ENCODE peak calls at places on chromosomes 13 and 19, in six cellular contexts. U, C, V, H, M and Z are unnamed samples. For H3K36me3, the result is how much of the 10 kb centered on the place peaks cover.

GRCh38 chr13:65912516-65912915 is 1317.6 kb downstream of the PCDH9 start:
- DNase-seq in U (no peak), C (no peak), V (no peak), H (no peak), M (no peak), Z (no peak)

GRCh38 chr13:52085416-52085815 is 43.5 kb downstream of the NEK5 start:
- DNase-seq in U (no peak), C (no peak), V (no peak), H (peak), M (no peak), Z (no peak)

GRCh38 chr19:14433454-14434156 is 499 bp downstream of the PKN1 start:
- DNase-seq in U (peak), C (peak), V (peak), H (no peak), M (peak), Z (no peak)

GRCh38 chr19:1211494-1212234 is 6.1 kb downstream of the STK11 start:
- DNase-seq in U (no peak), C (peak), V (no peak), H (peak), M (peak), Z (peak)

GRCh38 chr19:4369888-4370260 is 26.5 kb downstream of the MPND start:
- DNase-seq in U (no peak), C (peak), V (peak), H (peak), M (peak), Z (no peak)

GRCh38 chr19:49829200-49829599 is 11.1 kb downstream of the MED25 start:
- DNase-seq in U (no peak), C (no peak), V (no peak), H (no peak), M (no peak), Z (no peak)

GRCh38 chr19:47891923-47892666 is 6.0 kb upstream of the SULT2A1 start:
- DNase-seq in U (no peak), C (peak), V (no peak), H (peak), M (peak), Z (peak)

GRCh38 chr19:51456541-51457290 is 1.5 kb downstream of the SIGLEC8 start:
- DNase-seq in U (no peak), C (no peak), V (no peak), H (no peak), M (no peak), Z (no peak)

GRCh38 chr13:86038490-86038889 is 239.3 kb upstream of the SLITRK6 start:
- DNase-seq in U (no peak), C (no peak), V (no peak), H (no peak), M (no peak), Z (no peak)

GRCh38 chr13:40475617-40476016 is 190.8 kb downstream of the FOXO1 start:
- DNase-seq in U (no peak), C (no peak), V (no peak), H (no peak), M (no peak), Z (no peak)

GRCh38 chr13:23570931-23571330 is 719 bp downstream of the TNFRSF19 start:
- DNase-seq in U (no peak), C (no peak), V (no peak), H (peak), M (no peak), Z (no peak)

GRCh38 chr13:27374650-27375049 is 49.8 kb upstream of the GTF3A start:
- DNase-seq in U (no peak), C (peak), V (peak), H (peak), M (peak), Z (peak)

GRCh38 chr19:38034153-38034835 is 127.3 kb downstream of the SIPA1L3 start:
- DNase-seq in U (no peak), C (no peak), V (no peak), H (peak), M (no peak), Z (no peak)

GRCh38 chr13:78700121-78700910 is 41.4 kb upstream of the OBI1 start:
- DNase-seq in U (no peak), C (no peak), V (no peak), H (peak), M (no peak), Z (no peak)

GRCh38 chr19:37007587-37008220 is 70.5 kb upstream of the ZNF420 start:
- DNase-seq in U (no peak), C (no peak), V (no peak), H (peak), M (peak), Z (peak)

GRCh38 chr13:75993246-75993645 is 357.1 kb downstream of the LMO7 start:
- DNase-seq in U (no peak), C (no peak), V (no peak), H (no peak), M (no peak), Z (no peak)
- H3K4me3 ChIP-seq in U (no peak), C (no peak), V (no peak), H (no peak), M (no peak), Z (no peak)

GRCh38 chr19:13040916-13041292 is 45.6 kb downstream of the NFIX start:
- DNase-seq in U (no peak), C (no peak), V (no peak), H (no peak), M (no peak), Z (no peak)

GRCh38 chr19:13040232-13040915 is 45.1 kb downstream of the NFIX start:
- DNase-seq in U (no peak), C (no peak), V (no peak), H (no peak), M (no peak), Z (no peak)

GRCh38 chr19:13037718-13038117 is 42.4 kb downstream of the NFIX start:
- DNase-seq in U (no peak), C (no peak), V (no peak), H (no peak), M (no peak), Z (no peak)

GRCh38 chr19:13038306-13039210 is 43.3 kb downstream of the NFIX start:
- DNase-seq in U (no peak), C (peak), V (no peak), H (no peak), M (no peak), Z (no peak)

GRCh38 chr19:13039211-13039789 is 44.0 kb downstream of the NFIX start:
- DNase-seq in U (no peak), C (no peak), V (no peak), H (no peak), M (no peak), Z (no peak)
- H3K27ac ChIP-seq in U (no peak), C (no peak), V (no peak), H (peak), M (no peak), Z (no peak)

DNA sequence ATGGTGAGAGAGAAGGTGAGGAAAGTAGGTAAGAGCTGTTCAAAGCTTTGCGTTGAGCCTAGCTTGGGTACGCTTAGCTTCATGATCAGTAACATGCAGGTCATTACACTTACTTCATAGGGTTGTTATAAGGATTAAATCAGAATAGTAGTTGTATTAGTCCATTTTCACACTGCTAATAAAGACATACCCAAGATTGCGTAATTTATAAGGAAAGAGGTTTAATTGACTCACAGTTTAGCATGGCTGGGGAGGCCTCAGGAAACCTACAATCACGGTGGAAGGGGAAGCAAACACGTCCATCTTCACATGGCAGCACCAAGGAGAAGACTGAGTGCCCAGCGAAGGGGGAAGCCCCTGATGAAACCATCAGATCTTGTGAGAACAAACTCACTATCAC is 21.9 kb downstream of the GPALPP1 start:
- DNase-seq in U (no peak), C (no peak), V (no peak), H (no peak), M (no peak), Z (no peak)
- H3K36me3 ChIP-seq in U (under half), C (half or more), V (half or more), H (under half), M (under half), Z (under half)

GRCh38 chr19:54352546-54352945 is 12.2 kb downstream of the LAIR1 start:
- DNase-seq in U (no peak), C (no peak), V (no peak), H (no peak), M (no peak), Z (no peak)

GRCh38 chr19:54357381-54357780 is 7.3 kb downstream of the LAIR1 start:
- DNase-seq in U (no peak), C (no peak), V (no peak), H (no peak), M (no peak), Z (no peak)

GRCh38 chr19:54356444-54357056 is 8.2 kb downstream of the LAIR1 start:
- DNase-seq in U (no peak), C (no peak), V (no peak), H (no peak), M (no peak), Z (no peak)

GRCh38 chr19:54355675-54356074 is 9.1 kb downstream of the LAIR1 start:
- DNase-seq in U (peak), C (no peak), V (no peak), H (no peak), M (no peak), Z (no peak)

GRCh38 chr19:54354761-54355160 is 10.0 kb downstream of the LAIR1 start:
- DNase-seq in U (no peak), C (no peak), V (no peak), H (no peak), M (no peak), Z (no peak)
- H3K4me3 ChIP-seq in U (no peak), C (no peak), V (no peak), H (no peak), M (no peak), Z (no peak)

DNA sequence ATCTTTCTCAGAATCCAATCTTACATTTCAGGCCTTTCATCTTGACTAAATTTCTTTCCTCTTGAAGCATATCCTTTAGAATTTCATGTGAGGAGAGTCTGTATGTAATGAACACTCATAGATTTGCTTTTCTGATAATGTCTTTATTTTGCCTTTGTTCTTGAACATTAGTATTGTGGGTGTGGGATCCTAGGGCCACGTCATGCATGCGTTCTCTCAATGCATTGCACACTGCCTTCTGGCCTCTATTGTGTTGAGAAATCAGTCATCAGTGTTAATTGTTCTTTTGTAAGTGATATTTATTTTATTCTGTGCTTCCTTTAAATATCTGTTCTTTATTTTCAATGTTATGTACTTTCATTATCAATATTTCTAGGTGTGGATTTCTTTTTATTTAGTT is 364.9 kb downstream of the OXGR1 start:
- DNase-seq in U (no peak), C (no peak), V (no peak), H (no peak), M (no peak), Z (no peak)
- H3K27ac ChIP-seq in U (no peak), C (no peak), V (no peak), H (no peak), M (no peak), Z (no peak)

GRCh38 chr19:17733127-17733526 is 13.8 kb downstream of the MAP1S start:
- DNase-seq in U (no peak), C (no peak), V (no peak), H (no peak), M (no peak), Z (no peak)
- H3K36me3 ChIP-seq in U (under half), C (half or more), V (half or more), H (under half), M (under half), Z (under half)

GRCh38 chr13:46124967-46125933 is 20.4 kb upstream of the CPB2 start:
- DNase-seq in U (no peak), C (no peak), V (no peak), H (no peak), M (no peak), Z (no peak)
- H3K4me3 ChIP-seq in U (no peak), C (no peak), V (no peak), H (no peak), M (no peak), Z (no peak)